ENCODE peak calls at places on chromosomes 12 and 14, in nine cellular contexts. S is endothelial cell, N is OCI-LY7, K is GM13977, M is fibroblast of lung, T is lower leg skin, L is neural crest cell, I is type B pancreatic cell, E is nephron progenitor cell. D is an unnamed sample.

GRCh38 chr12:93336344-93336743 is 41.4 kb upstream of the NUDT4 start:
- DNase-seq in S (no peak), N (no peak), K (no peak), M (peak), T (peak), L (peak), I (no peak), E (no peak), D (no peak)

GRCh38 chr14:68139466-68140110 is 320.0 kb downstream of the RAD51B start:
- DNase-seq in S (no peak), N (no peak), K (no peak), M (no peak), T (peak), L (no peak), I (no peak), E (no peak), D (no peak)

GRCh38 chr14:51478241-51478640 is 173.5 kb upstream of the FRMD6 start:
- DNase-seq in S (no peak), N (no peak), K (no peak), M (peak), T (no peak), L (no peak), I (no peak), E (no peak), D (no peak)

GRCh38 chr12:3313066-3313465 is 177.9 kb upstream of the PRMT8 start:
- DNase-seq in S (no peak), N (no peak), K (no peak), M (peak), T (no peak), L (no peak), I (no peak), E (no peak), D (no peak)

GRCh38 chr12:117552971-117553370 is 191.5 kb upstream of the NOS1 start:
- DNase-seq in S (no peak), N (no peak), K (no peak), M (no peak), T (no peak), L (no peak), I (no peak), E (no peak), D (no peak)

GRCh38 chr14:91400696-91401095 is 16.9 kb downstream of the CCDC88C start:
- DNase-seq in S (no peak), N (no peak), K (no peak), M (peak), T (no peak), L (no peak), I (no peak), E (no peak), D (no peak)

GRCh38 chr14:44803239-44803905 is 158.4 kb downstream of the KLHL28 start:
- DNase-seq in S (no peak), N (peak), K (peak), M (peak), T (no peak), L (no peak), I (no peak), E (no peak), D (peak)

GRCh38 chr12:122523280-122523679 is 3.5 kb downstream of the RSRC2 start:
- DNase-seq in S (no peak), N (no peak), K (no peak), M (peak), T (no peak), L (no peak), I (no peak), E (no peak), D (no peak)

GRCh38 chr12:8870591-8870990 is 43.7 kb upstream of the PHC1 start:
- DNase-seq in S (no peak), N (no peak), K (no peak), M (no peak), T (peak), L (no peak), I (no peak), E (no peak), D (no peak)

GRCh38 chr12:87952850-87953249 is 76.4 kb downstream of the C12orf50 start:
- DNase-seq in S (no peak), N (no peak), K (no peak), M (no peak), T (no peak), L (peak), I (no peak), E (peak), D (no peak)

GRCh38 chr14:75295061-75295461 is 16.4 kb downstream of the FOS start:
- DNase-seq in S (peak), N (no peak), K (no peak), M (peak), T (peak), L (peak), I (no peak), E (peak), D (peak)

GRCh38 chr14:32027255-32027939 is 49.7 kb upstream of the ARHGAP5 start:
- DNase-seq in S (no peak), N (no peak), K (no peak), M (peak), T (no peak), L (no peak), I (no peak), E (no peak), D (no peak)

GRCh38 chr12:16187684-16188083 is 89.8 kb downstream of the SLC15A5 start:
- DNase-seq in S (no peak), N (no peak), K (no peak), M (no peak), T (no peak), L (no peak), I (no peak), E (no peak), D (no peak)

GRCh38 chr12:16184691-16185090 is 92.8 kb downstream of the SLC15A5 start:
- DNase-seq in S (no peak), N (no peak), K (no peak), M (no peak), T (no peak), L (no peak), I (no peak), E (no peak), D (no peak)

DNA sequence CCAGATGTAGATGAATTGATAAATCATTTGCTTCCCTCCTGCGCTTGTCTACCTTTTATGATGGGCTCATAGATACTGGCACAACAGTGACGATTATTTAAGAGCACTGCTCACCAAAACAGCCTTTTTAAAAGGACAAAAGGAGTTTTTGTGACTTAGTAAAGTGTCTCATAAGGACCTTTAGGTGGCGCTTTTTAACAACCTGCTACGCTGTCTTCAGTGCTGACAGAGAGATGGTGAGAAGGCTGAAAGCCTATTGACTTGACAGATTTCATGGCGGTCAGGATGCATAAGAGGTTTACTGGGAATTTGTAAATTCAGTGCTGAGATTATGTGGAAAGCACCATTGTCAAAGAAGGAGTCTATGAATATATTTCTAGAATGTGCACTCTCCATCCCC is 87.6 kb downstream of the SLC15A5 start:
- DNase-seq in S (no peak), N (peak), K (no peak), M (peak), T (no peak), L (no peak), I (no peak), E (no peak), D (no peak)
- TF ChIP-seq CTCF in S (no peak), N (peak), K (peak), M (peak), T (no peak), L (peak), I (peak), E (peak), D (no peak)

GRCh38 chr12:14776236-14776959 is 26.9 kb downstream of the WBP11 start:
- DNase-seq in S (no peak), N (peak), K (no peak), M (no peak), T (no peak), L (no peak), I (no peak), E (no peak), D (no peak)
- TF ChIP-seq CTCF in S (peak), N (peak), K (peak), M (peak), T (no peak), L (peak), I (peak), E (no peak), D (peak)

GRCh38 chr12:5073838-5074237 is 30.2 kb downstream of the KCNA5 start:
- DNase-seq in S (no peak), N (peak), K (no peak), M (no peak), T (no peak), L (no peak), I (no peak), E (peak), D (no peak)
- TF ChIP-seq CTCF in S (no peak), N (peak), K (peak), M (peak), T (no peak), L (peak), I (peak), E (no peak), D (peak)

DNA sequence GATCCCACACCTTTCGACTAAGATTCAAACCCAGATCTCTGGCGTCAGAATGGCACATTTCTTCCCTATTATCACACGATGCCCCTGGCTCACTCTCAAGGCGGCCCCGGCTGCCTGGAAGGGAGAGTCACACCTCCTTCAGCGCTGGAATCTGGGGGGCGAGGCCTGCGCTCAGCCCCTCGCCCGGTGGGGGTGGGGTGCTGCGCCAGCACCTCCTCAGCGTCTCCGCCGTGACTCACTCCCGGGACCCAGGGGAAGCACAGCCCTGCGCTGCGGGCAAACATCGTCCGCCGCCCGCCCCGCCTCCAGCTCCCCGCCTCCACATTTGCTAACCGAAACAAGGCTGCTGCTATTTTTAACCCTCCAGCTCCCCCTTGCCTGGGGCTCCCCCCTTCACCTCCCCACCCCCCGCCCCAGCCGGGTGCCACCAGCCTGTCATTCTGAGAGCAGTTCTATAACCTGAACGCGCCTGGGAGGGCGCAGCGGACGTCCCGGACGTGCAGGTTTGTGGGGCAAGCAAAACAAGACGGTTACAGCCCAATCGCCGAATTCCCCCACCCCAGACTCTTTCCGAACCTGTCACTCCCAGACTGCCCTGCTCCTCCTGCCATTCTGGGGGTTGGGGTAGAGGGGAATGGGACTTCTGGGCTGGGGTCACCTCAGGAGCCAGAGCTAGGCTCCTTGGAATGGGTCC is 6.8 kb downstream of the HDAC7 start:
- DNase-seq in S (peak), N (peak), K (peak), M (peak), T (peak), L (peak), I (no peak), E (peak), D (peak)
- TF ChIP-seq CTCF in S (no peak), N (peak), K (peak), M (no peak), T (no peak), L (no peak), I (no peak), E (no peak), D (no peak)

GRCh38 chr12:111425655-111426054 is 19.9 kb downstream of the SH2B3 start:
- DNase-seq in S (no peak), N (no peak), K (no peak), M (no peak), T (no peak), L (no peak), I (no peak), E (no peak), D (no peak)

GRCh38 chr12:111428081-111428727 is 22.5 kb downstream of the SH2B3 start:
- DNase-seq in S (no peak), N (no peak), K (no peak), M (no peak), T (no peak), L (no peak), I (no peak), E (no peak), D (no peak)

GRCh38 chr12:111427417-111428074 is 21.8 kb downstream of the SH2B3 start:
- DNase-seq in S (peak), N (no peak), K (no peak), M (no peak), T (no peak), L (no peak), I (no peak), E (no peak), D (no peak)

GRCh38 chr12:111424793-111425251 is 19.1 kb downstream of the SH2B3 start:
- DNase-seq in S (no peak), N (no peak), K (no peak), M (no peak), T (no peak), L (no peak), I (no peak), E (no peak), D (no peak)

GRCh38 chr12:111426341-111427185 is 20.8 kb downstream of the SH2B3 start:
- DNase-seq in S (peak), N (no peak), K (no peak), M (peak), T (no peak), L (no peak), I (no peak), E (no peak), D (no peak)
- TF ChIP-seq CTCF in S (no peak), N (no peak), K (no peak), M (no peak), T (no peak), L (no peak), I (no peak), E (no peak), D (no peak)

GRCh38 chr12:79121486-79121885 is 256.9 kb downstream of the SYT1 start:
- DNase-seq in S (peak), N (peak), K (no peak), M (no peak), T (no peak), L (no peak), I (no peak), E (no peak), D (peak)
- TF ChIP-seq CTCF in S (peak), N (peak), K (no peak), M (peak), T (no peak), L (peak), I (peak), E (peak), D (no peak)

DNA sequence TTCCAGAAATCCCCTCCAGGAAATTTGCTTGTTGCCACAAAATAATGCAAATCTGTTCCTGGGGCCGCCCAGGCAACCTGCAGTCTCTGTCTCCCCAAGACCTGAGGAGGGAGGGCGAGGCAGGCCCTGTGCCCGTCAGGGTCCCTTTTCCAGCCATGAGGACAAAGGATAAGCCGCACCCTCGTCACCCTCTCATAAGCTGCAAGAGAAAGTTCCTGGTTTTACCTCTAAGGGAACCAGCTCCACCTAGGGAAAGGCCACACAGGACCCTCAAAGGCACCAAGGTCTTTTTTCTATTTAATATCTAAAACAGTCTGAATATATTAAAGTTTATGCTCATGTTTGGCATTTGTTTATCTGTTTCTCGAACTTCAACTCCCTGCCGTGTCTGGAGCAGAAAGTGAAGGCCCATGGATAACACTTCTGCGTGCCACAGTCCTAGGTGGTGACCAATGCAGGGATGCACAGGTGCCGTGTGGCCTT is 44.9 kb downstream of the PSMA6 start:
- DNase-seq in S (no peak), N (no peak), K (no peak), M (no peak), T (no peak), L (no peak), I (no peak), E (no peak), D (no peak)
- TF ChIP-seq CTCF in S (no peak), N (no peak), K (no peak), M (no peak), T (no peak), L (no peak), I (no peak), E (no peak), D (no peak)

GRCh38 chr12:19190292-19191031 is 60.9 kb downstream of the PLEKHA5 start:
- DNase-seq in S (no peak), N (no peak), K (no peak), M (peak), T (no peak), L (no peak), I (no peak), E (no peak), D (no peak)

GRCh38 chr12:19185262-19185929 is 55.9 kb downstream of the PLEKHA5 start:
- DNase-seq in S (no peak), N (no peak), K (no peak), M (no peak), T (no peak), L (no peak), I (no peak), E (no peak), D (no peak)

GRCh38 chr12:19189522-19189921 is 60.0 kb downstream of the PLEKHA5 start:
- DNase-seq in S (no peak), N (no peak), K (no peak), M (peak), T (no peak), L (no peak), I (no peak), E (no peak), D (no peak)

GRCh38 chr12:19183121-19183838 is 53.7 kb downstream of the PLEKHA5 start:
- DNase-seq in S (no peak), N (no peak), K (no peak), M (no peak), T (no peak), L (no peak), I (no peak), E (no peak), D (no peak)

GRCh38 chr12:19186722-19187661 is 57.5 kb downstream of the PLEKHA5 start:
- DNase-seq in S (no peak), N (peak), K (peak), M (peak), T (no peak), L (no peak), I (no peak), E (no peak), D (peak)
- TF ChIP-seq CTCF in S (peak), N (peak), K (peak), M (peak), T (no peak), L (peak), I (peak), E (peak), D (peak)

D was measured in GM13976.